ENCODE peak calls at places on chromosomes 2 and 18, in four cellular contexts. R, N, K and T are unnamed samples.

GRCh38 chr2:56169521-56169920 is 14.3 kb upstream of the CCDC85A start:
- DNase-seq in R (no peak), N (no peak), K (no peak), T (no peak)

GRCh38 chr2:226910384-226910783 is 74.5 kb downstream of the RHBDD1 start:
- DNase-seq in R (no peak), N (no peak), K (no peak), T (no peak)

GRCh38 chr2:234102112-234102511 is 51.6 kb downstream of the SPP2 start:
- DNase-seq in R (peak; percentile 46), N (peak; percentile 34), K (no peak), T (no peak)

GRCh38 chr18:63378919-63379638 is 12.1 kb upstream of the KDSR start:
- DNase-seq in R (no peak), N (no peak), K (no peak), T (no peak)

GRCh38 chr2:175205523-175205922 is 24.0 kb upstream of the ATP5MC3 start:
- DNase-seq in R (no peak), N (no peak), K (no peak), T (no peak)

GRCh38 chr2:163733301-163733938 is 2.4 kb downstream of the FIGN start:
- DNase-seq in R (no peak), N (no peak), K (no peak), T (no peak)

GRCh38 chr18:63197246-63197791 is 122.2 kb downstream of the BCL2 start:
- DNase-seq in R (no peak), N (no peak), K (no peak), T (no peak)

GRCh38 chr2:101998556-101999121 is 6.9 kb downstream of the IL1R2 start:
- DNase-seq in R (no peak), N (peak; percentile 70), K (no peak), T (no peak)

GRCh38 chr2:119544075-119545031 is at the start of gene CFAP221:
- DNase-seq in R (peak; percentile 71), N (peak; percentile 60), K (peak; percentile 93), T (peak; percentile 13)

GRCh38 chr18:48920408-48921038 is 30.2 kb downstream of the SMAD7 start:
- DNase-seq in R (no peak), N (no peak), K (no peak), T (no peak)

GRCh38 chr18:4130734-4131719 is 324.1 kb downstream of the DLGAP1 start:
- DNase-seq in R (no peak), N (no peak), K (no peak), T (no peak)

GRCh38 chr2:174603280-174603679 is 5.7 kb upstream of the WIPF1 start:
- DNase-seq in R (peak; percentile 23), N (peak; percentile 38), K (no peak), T (no peak)

GRCh38 chr2:109433486-109433885 is 180.3 kb downstream of the SEPTIN10 start:
- DNase-seq in R (no peak), N (no peak), K (no peak), T (no peak)

GRCh38 chr18:49249523-49249922 is 210.9 kb downstream of the DYM start:
- DNase-seq in R (no peak), N (no peak), K (no peak), T (no peak)

GRCh38 chr2:131154071-131154531 is 49.0 kb downstream of the PLEKHB2 start:
- DNase-seq in R (peak; percentile 33), N (peak; percentile 70), K (peak; percentile 71), T (peak; percentile 38)

GRCh38 chr18:22170421-22171262 is 1.3 kb downstream of the GATA6 start:
- DNase-seq in R (no peak), N (peak; percentile 13), K (peak; percentile 71), T (no peak)

GRCh38 chr18:48302736-48303135 is 106.4 kb downstream of the ZBTB7C start:
- DNase-seq in R (no peak), N (no peak), K (no peak), T (no peak)

GRCh38 chr2:11534746-11535484 is 1.1 kb downstream of the GREB1 start:
- DNase-seq in R (no peak), N (no peak), K (peak; percentile 76), T (no peak)

GRCh38 chr2:219228026-219228744 is 1.3 kb downstream of the ATG9A start:
- DNase-seq in R (no peak), N (no peak), K (no peak), T (no peak)

GRCh38 chr2:128396500-128396891 is 77.8 kb upstream of the HS6ST1 start:
- DNase-seq in R (no peak), N (no peak), K (no peak), T (no peak)

GRCh38 chr2:232260075-232260474 is 118.5 kb upstream of the ALPP start:
- DNase-seq in R (no peak), N (no peak), K (no peak), T (no peak)

GRCh38 chr2:26924731-26925099 is 45.7 kb upstream of the MAPRE3 start:
- DNase-seq in R (no peak), N (no peak), K (no peak), T (no peak)

GRCh38 chr2:54585136-54585535 is 129.0 kb downstream of the SPTBN1 start:
- DNase-seq in R (no peak), N (no peak), K (no peak), T (no peak)

GRCh38 chr18:57784034-57784815 is 18.9 kb downstream of the ATP8B1 start:
- DNase-seq in R (no peak), N (peak; percentile 43), K (no peak), T (no peak)

GRCh38 chr2:85255456-85255812 is 72.4 kb downstream of the TGOLN2 start:
- DNase-seq in R (no peak), N (no peak), K (no peak), T (no peak)

GRCh38 chr2:172070936-172071335 is 14.4 kb upstream of the DLX1 start:
- DNase-seq in R (no peak), N (no peak), K (no peak), T (no peak)

GRCh38 chr2:188399159-188399558 is 107.5 kb downstream of the GULP1 start:
- DNase-seq in R (no peak), N (no peak), K (no peak), T (no peak)

GRCh38 chr2:157257312-157258252 is at the start of gene GALNT5:
- DNase-seq in R (no peak), N (no peak), K (peak; percentile 52), T (no peak)

GRCh38 chr2:21774691-21775090 is 650.9 kb downstream of the TDRD15 start:
- DNase-seq in R (no peak), N (no peak), K (no peak), T (no peak)

GRCh38 chr18:74226666-74227065 is 65.1 kb downstream of the CYB5A start:
- DNase-seq in R (no peak), N (no peak), K (no peak), T (no peak)

GRCh38 chr2:173653427-173653795 is 298.7 kb downstream of the CDCA7 start:
- DNase-seq in R (no peak), N (no peak), K (no peak), T (no peak)

GRCh38 chr2:9570182-9571060 is 14.8 kb upstream of the ADAM17 start:
- DNase-seq in R (no peak), N (peak; percentile 25), K (no peak), T (no peak)

GRCh38 chr2:9560628-9561027 is 5.0 kb upstream of the ADAM17 start:
- DNase-seq in R (no peak), N (no peak), K (no peak), T (no peak)

DNA sequence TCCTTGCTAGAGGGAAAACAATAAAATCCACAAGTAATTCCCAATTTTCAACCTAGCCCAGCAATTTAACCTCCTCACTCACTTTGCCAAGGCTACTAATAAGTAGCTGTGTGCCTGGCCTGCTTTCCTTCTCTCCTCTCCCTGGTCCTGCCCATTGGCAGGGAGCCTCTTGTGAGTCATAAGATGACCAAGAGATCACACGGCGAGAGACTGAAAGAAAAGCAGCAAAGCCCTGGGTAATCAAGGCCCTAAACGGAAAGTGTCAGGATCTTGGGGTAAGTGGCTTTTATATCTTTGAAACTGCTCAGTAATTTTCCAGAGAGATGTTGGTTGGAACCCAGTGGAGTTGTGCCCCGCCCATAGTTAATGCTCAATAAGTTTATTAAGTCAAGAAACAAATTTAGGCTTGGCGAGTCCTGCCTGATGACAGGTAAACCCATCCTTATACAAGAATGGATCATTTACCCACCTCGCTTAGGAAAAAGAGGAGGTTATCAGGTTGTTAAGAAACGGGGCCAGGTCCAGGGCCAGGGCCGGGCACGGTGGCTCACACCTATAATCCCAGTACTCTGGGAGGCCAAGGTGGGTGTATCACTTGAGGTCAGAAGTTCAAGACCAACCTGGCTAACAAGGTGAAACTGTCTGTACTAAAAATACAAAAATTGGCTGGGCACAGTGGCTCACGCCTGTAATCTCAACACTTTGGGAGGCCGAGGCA is 10.0 kb upstream of the ADAM17 start:
- DNase-seq in R (peak; percentile 80), N (no peak), K (no peak), T (peak; percentile 92)
- TF ChIP-seq SIN3A in R (no peak), N (no peak), K (no peak), T (no peak)

DNA sequence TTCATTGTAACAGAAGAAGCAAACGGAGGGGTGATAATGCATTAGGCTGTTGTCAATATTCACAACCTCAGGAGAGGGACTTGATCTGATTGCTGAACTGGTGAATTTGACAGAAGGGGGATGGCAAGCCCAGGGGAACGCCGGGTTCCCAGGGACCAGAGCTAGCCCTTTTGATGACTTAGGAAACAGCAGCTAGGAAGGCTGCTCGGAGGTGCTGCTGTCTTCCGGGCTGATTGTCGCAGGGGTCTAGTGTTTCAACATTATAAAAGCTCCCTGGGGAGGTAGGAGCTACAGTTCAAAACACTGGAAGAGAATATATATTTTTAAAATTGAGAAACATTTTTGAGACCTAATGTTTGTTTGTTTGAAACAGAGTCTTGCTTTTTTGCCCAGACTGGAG is 47.3 kb downstream of the CD8B2 start:
- DNase-seq in R (no peak), N (no peak), K (no peak), T (no peak)
- TF ChIP-seq SIN3A in R (no peak), N (no peak), K (no peak), T (no peak)

GRCh38 chr2:8528863-8529262 is 153.0 kb upstream of the ID2 start:
- DNase-seq in R (no peak), N (no peak), K (no peak), T (no peak)

GRCh38 chr2:8526403-8526696 is 155.5 kb upstream of the ID2 start:
- DNase-seq in R (no peak), N (no peak), K (no peak), T (no peak)

GRCh38 chr2:8527031-8527430 is 154.8 kb upstream of the ID2 start:
- DNase-seq in R (no peak), N (no peak), K (no peak), T (no peak)

GRCh38 chr2:8525582-8526402 is 156.1 kb upstream of the ID2 start:
- DNase-seq in R (no peak), N (peak; percentile 92), K (no peak), T (no peak)

DNA sequence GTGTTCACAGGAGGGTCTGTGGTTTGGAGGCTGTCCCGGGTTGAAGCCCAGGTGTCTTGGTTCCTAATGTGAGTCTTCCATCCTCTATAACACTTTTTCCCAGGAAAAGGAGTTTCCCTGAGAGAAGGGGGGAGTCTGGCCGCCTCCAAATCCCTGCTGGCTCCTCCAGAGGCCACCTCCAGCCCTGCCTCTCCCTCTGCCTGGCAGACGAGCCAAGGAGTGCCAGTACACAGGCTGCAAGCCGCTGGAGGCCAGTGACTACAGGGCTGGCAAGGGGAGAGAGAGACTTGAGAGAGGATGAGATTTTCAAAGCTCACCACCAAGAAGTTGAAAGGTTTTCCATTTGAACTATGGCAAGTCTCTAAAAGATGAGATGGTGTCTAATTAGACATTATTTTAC is 154.2 kb upstream of the ID2 start:
- DNase-seq in R (no peak), N (no peak), K (no peak), T (no peak)
- TF ChIP-seq SIN3A in R (no peak), N (no peak), K (no peak), T (no peak)

GRCh38 chr2:16933355-16933754 is 267.7 kb upstream of the CYRIA start:
- DNase-seq in R (no peak), N (no peak), K (no peak), T (no peak)

GRCh38 chr2:16927398-16927797 is 261.8 kb upstream of the CYRIA start:
- DNase-seq in R (no peak), N (no peak), K (no peak), T (no peak)

GRCh38 chr2:16931441-16931840 is 265.8 kb upstream of the CYRIA start:
- DNase-seq in R (no peak), N (no peak), K (no peak), T (no peak)
- TF ChIP-seq SIN3A in R (no peak), N (no peak), K (no peak), T (no peak)